ENCODE peak calls at places on chromosomes 1 and 21, in five cellular contexts. One of them, this sample, is unnamed. For H3K4me1, the result is how much of the 10 kb centered on the place peaks cover.

GRCh38 chr21:45996311-45997204 is 15.0 kb downstream of the COL6A1 start:
- DNase-seq in uterus: peak
- DNase-seq in mammary epithelial cell: no peak
- DNase-seq in CD8-positive, alpha-beta memory T cell: no peak
- DNase-seq in aorta: peak
- DNase-seq in this sample: peak

GRCh38 chr1:55010887-55011217 is 12.1 kb downstream of the BSND start:
- DNase-seq in aorta: peak
- DNase-seq in uterus: no peak
- DNase-seq in CD8-positive, alpha-beta memory T cell: no peak
- DNase-seq in mammary epithelial cell: no peak
- DNase-seq in this sample: no peak

GRCh38 chr1:152410599-152410998 is 3.5 kb downstream of the CRNN start:
- DNase-seq in aorta: no peak
- DNase-seq in uterus: no peak
- DNase-seq in CD8-positive, alpha-beta memory T cell: no peak
- DNase-seq in mammary epithelial cell: no peak
- DNase-seq in this sample: no peak

GRCh38 chr1:180530501-180530900 is 28.1 kb upstream of the ACBD6 start:
- DNase-seq in aorta: no peak
- DNase-seq in CD8-positive, alpha-beta memory T cell: no peak
- DNase-seq in uterus: peak
- DNase-seq in mammary epithelial cell: peak
- DNase-seq in this sample: no peak

GRCh38 chr1:3457910-3458621 is 3.6 kb downstream of the ARHGEF16 start:
- DNase-seq in CD8-positive, alpha-beta memory T cell: no peak
- DNase-seq in mammary epithelial cell: no peak
- DNase-seq in aorta: peak
- DNase-seq in uterus: no peak
- DNase-seq in this sample: no peak

GRCh38 chr1:119286587-119287181 is 81.9 kb upstream of the HAO2 start:
- DNase-seq in CD8-positive, alpha-beta memory T cell: no peak
- DNase-seq in uterus: no peak
- DNase-seq in aorta: no peak
- DNase-seq in mammary epithelial cell: peak
- DNase-seq in this sample: peak

GRCh38 chr1:201703646-201704438 is 125.1 kb upstream of the IPO9 start:
- DNase-seq in CD8-positive, alpha-beta memory T cell: peak
- DNase-seq in mammary epithelial cell: peak
- DNase-seq in uterus: peak
- DNase-seq in aorta: peak
- DNase-seq in this sample: peak

GRCh38 chr21:44059710-44060109 is 47.5 kb upstream of the PWP2 start:
- DNase-seq in mammary epithelial cell: no peak
- DNase-seq in uterus: no peak
- DNase-seq in CD8-positive, alpha-beta memory T cell: no peak
- DNase-seq in aorta: no peak
- DNase-seq in this sample: no peak

GRCh38 chr1:59263116-59263515 is 33.8 kb upstream of the FGGY start:
- DNase-seq in mammary epithelial cell: no peak
- DNase-seq in CD8-positive, alpha-beta memory T cell: no peak
- DNase-seq in uterus: no peak
- DNase-seq in aorta: no peak
- DNase-seq in this sample: no peak

GRCh38 chr1:52460686-52461085 is 56.3 kb downstream of the PRPF38A start:
- DNase-seq in CD8-positive, alpha-beta memory T cell: no peak
- DNase-seq in aorta: no peak
- DNase-seq in mammary epithelial cell: peak
- DNase-seq in uterus: no peak
- DNase-seq in this sample: no peak

GRCh38 chr1:184693011-184693410 is 61.6 kb downstream of the EDEM3 start:
- DNase-seq in CD8-positive, alpha-beta memory T cell: no peak
- DNase-seq in aorta: no peak
- DNase-seq in uterus: no peak
- DNase-seq in mammary epithelial cell: no peak
- DNase-seq in this sample: no peak

GRCh38 chr21:39654951-39655350 is 42.2 kb downstream of the B3GALT5 start:
- DNase-seq in mammary epithelial cell: no peak
- DNase-seq in aorta: no peak
- DNase-seq in CD8-positive, alpha-beta memory T cell: no peak
- DNase-seq in uterus: no peak
- DNase-seq in this sample: no peak

GRCh38 chr1:88289703-88290102 is 394.4 kb upstream of the PKN2 start:
- DNase-seq in mammary epithelial cell: no peak
- DNase-seq in CD8-positive, alpha-beta memory T cell: no peak
- DNase-seq in uterus: no peak
- DNase-seq in aorta: no peak
- DNase-seq in this sample: no peak

GRCh38 chr1:189811960-189812359 is 665.7 kb downstream of the BRINP3 start:
- DNase-seq in mammary epithelial cell: no peak
- DNase-seq in CD8-positive, alpha-beta memory T cell: no peak
- DNase-seq in uterus: no peak
- DNase-seq in aorta: no peak
- DNase-seq in this sample: no peak

GRCh38 chr1:162580315-162580714 is 18.8 kb downstream of the UAP1 start:
- DNase-seq in CD8-positive, alpha-beta memory T cell: no peak
- DNase-seq in aorta: no peak
- DNase-seq in uterus: no peak
- DNase-seq in mammary epithelial cell: no peak
- DNase-seq in this sample: no peak

DNA sequence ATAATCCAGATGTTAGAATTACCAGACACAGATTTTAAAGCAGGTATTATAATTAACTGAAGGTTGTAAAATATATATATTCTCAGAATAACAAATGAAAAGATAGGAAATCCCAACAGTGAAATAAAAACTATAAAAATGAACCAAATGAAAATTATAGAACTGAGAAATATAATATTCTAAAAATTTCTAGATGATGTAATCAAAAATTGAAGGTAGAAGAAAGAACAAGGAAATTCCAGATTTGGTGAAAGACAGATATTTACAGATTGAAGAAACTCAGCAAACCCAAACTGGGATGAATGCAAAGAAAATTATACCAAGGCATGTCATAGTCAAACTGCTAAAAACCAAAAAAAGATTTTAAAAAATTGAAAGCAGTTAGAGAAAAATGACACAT is 729.4 kb downstream of the MATN1 start:
- DNase-seq in CD8-positive, alpha-beta memory T cell: no peak
- DNase-seq in mammary epithelial cell: no peak
- DNase-seq in aorta: no peak
- DNase-seq in uterus: no peak
- DNase-seq in this sample: no peak
- H3K27ac ChIP-seq in CD8-positive, alpha-beta memory T cell: no peak
- H3K27ac ChIP-seq in mammary epithelial cell: no peak
- H3K27ac ChIP-seq in aorta: no peak
- H3K27ac ChIP-seq in uterus: no peak
- H3K27ac ChIP-seq in this sample: no peak

DNA sequence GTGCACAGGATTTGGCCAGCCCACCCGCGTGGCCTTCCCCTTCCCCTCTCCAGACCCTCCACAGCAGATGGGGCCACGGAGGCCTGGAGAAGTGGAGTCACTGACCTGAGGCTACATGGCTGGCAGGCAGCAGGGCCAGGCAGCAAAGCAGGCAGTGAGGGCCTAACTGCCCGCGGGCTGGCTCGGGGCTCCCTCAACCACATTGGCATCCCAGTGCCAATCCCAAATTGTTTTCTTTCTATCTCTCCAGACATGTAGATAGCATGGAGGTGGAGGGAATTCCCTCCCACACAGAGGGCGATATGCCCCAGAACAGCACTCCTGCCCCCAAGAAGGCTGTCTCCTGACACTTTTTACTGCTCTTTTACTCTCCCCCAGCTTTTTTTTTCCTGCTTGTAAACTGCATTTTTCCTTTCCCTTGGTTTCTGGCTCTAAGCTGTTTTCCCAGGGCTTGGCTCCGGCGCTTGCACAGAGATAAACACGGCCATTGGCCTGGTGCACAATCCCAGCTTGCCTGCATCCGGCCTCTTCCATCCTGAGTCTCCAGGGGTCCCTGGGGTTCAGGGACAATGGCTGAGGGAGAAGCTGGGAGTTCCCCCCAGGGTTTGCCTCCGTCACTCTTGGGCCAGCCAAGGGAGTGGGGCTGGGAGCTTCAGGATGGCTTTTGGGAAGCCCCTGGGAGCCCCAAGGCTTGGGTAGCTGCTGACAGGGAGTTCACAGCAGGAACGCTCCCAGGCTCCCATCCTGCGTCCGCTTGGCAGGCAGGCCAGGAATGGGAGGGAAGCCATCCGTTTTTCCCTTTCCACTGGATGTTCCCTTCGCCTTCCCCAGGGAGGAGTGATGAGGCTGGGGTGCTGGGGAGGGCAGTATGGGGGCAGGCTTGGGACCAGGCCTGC is 7.0 kb downstream of the EPHX1 start:
- DNase-seq in CD8-positive, alpha-beta memory T cell: no peak
- DNase-seq in aorta: peak
- DNase-seq in uterus: peak
- DNase-seq in mammary epithelial cell: no peak
- DNase-seq in this sample: peak
- H3K4me1 ChIP-seq in CD8-positive, alpha-beta memory T cell: under half
- H3K4me1 ChIP-seq in aorta: under half
- H3K4me1 ChIP-seq in uterus: under half
- H3K4me1 ChIP-seq in mammary epithelial cell: under half
- H3K4me1 ChIP-seq in this sample: half or more

GRCh38 chr1:21325231-21325718 is 35.0 kb upstream of the ECE1 start:
- DNase-seq in mammary epithelial cell: peak
- DNase-seq in aorta: no peak
- DNase-seq in CD8-positive, alpha-beta memory T cell: no peak
- DNase-seq in uterus: no peak
- DNase-seq in this sample: no peak

GRCh38 chr1:21325731-21326387 is 35.6 kb upstream of the ECE1 start:
- DNase-seq in mammary epithelial cell: no peak
- DNase-seq in CD8-positive, alpha-beta memory T cell: no peak
- DNase-seq in uterus: peak
- DNase-seq in aorta: no peak
- DNase-seq in this sample: no peak

GRCh38 chr1:21323091-21323490 is 32.8 kb upstream of the ECE1 start:
- DNase-seq in uterus: peak
- DNase-seq in aorta: no peak
- DNase-seq in mammary epithelial cell: no peak
- DNase-seq in CD8-positive, alpha-beta memory T cell: no peak
- DNase-seq in this sample: no peak

GRCh38 chr1:21322681-21323016 is 32.4 kb upstream of the ECE1 start:
- DNase-seq in CD8-positive, alpha-beta memory T cell: no peak
- DNase-seq in mammary epithelial cell: no peak
- DNase-seq in uterus: no peak
- DNase-seq in aorta: no peak
- DNase-seq in this sample: no peak

GRCh38 chr1:21324368-21325137 is 34.3 kb upstream of the ECE1 start:
- DNase-seq in mammary epithelial cell: peak
- DNase-seq in aorta: peak
- DNase-seq in CD8-positive, alpha-beta memory T cell: peak
- DNase-seq in uterus: peak
- DNase-seq in this sample: peak
- H3K4me3 ChIP-seq in mammary epithelial cell: no peak
- H3K4me3 ChIP-seq in aorta: no peak
- H3K4me3 ChIP-seq in CD8-positive, alpha-beta memory T cell: peak
- H3K4me3 ChIP-seq in uterus: no peak
- H3K4me3 ChIP-seq in this sample: no peak

GRCh38 chr1:86933051-86933450 is 18.6 kb downstream of the HS2ST1 start:
- DNase-seq in mammary epithelial cell: no peak
- DNase-seq in aorta: no peak
- DNase-seq in uterus: no peak
- DNase-seq in CD8-positive, alpha-beta memory T cell: no peak
- DNase-seq in this sample: no peak
- H3K27ac ChIP-seq in mammary epithelial cell: no peak
- H3K27ac ChIP-seq in aorta: no peak
- H3K27ac ChIP-seq in uterus: no peak
- H3K27ac ChIP-seq in CD8-positive, alpha-beta memory T cell: no peak
- H3K27ac ChIP-seq in this sample: no peak

DNA sequence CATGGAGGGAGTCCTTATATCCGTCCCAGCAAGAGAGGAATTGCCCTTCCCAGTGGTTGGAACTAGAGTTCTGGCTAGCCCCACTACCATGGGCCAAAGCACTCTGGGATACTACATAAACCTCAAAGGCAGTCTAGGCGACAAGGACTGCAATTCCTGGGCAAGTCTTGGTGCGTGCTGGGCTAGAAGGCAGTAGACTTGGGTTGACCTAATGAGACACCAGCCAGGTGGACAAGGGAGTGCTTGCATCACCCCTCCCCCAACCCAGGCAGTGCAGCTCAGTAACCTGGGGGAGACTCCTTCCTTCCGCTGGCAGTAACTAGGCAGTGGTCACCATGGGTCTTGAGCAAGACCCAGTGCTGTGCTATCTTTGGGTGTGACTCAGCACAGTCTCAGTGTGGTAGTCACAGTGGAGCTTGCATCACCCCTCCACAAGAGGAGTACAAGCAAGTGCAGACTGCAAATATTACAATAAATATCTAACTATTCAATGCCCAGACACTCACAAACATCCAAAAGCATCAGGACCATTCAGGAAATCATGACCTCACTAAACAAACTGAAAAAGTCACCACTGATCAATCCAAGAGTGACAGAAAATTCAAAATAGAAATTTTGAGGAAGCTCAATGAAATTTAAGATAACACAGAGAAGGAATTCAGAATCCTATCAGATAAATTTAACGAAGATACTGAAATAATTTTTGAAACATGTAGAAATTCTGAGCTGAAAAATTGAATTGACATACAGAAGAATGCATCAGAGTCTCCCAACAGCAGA is 84.7 kb upstream of the LYPLAL1 start:
- DNase-seq in CD8-positive, alpha-beta memory T cell: no peak
- DNase-seq in uterus: peak
- DNase-seq in mammary epithelial cell: peak
- DNase-seq in aorta: peak
- DNase-seq in this sample: peak
- H3K4me1 ChIP-seq in CD8-positive, alpha-beta memory T cell: under half
- H3K4me1 ChIP-seq in uterus: under half
- H3K4me1 ChIP-seq in mammary epithelial cell: under half
- H3K4me1 ChIP-seq in aorta: under half
- H3K4me1 ChIP-seq in this sample: under half

GRCh38 chr1:12167493-12168429 is 970 bp downstream of the TNFRSF1B start:
- DNase-seq in mammary epithelial cell: no peak
- DNase-seq in uterus: no peak
- DNase-seq in CD8-positive, alpha-beta memory T cell: no peak
- DNase-seq in aorta: no peak
- DNase-seq in this sample: no peak
- H3K4me3 ChIP-seq in mammary epithelial cell: no peak
- H3K4me3 ChIP-seq in uterus: peak
- H3K4me3 ChIP-seq in CD8-positive, alpha-beta memory T cell: peak
- H3K4me3 ChIP-seq in aorta: no peak
- H3K4me3 ChIP-seq in this sample: peak

GRCh38 chr1:23617019-23617418 is 57.7 kb upstream of the ID3 start:
- DNase-seq in CD8-positive, alpha-beta memory T cell: no peak
- DNase-seq in mammary epithelial cell: no peak
- DNase-seq in aorta: no peak
- DNase-seq in uterus: no peak
- DNase-seq in this sample: no peak

GRCh38 chr1:23619299-23620188 is 60.2 kb upstream of the ID3 start:
- DNase-seq in uterus: no peak
- DNase-seq in mammary epithelial cell: peak
- DNase-seq in CD8-positive, alpha-beta memory T cell: peak
- DNase-seq in aorta: no peak
- DNase-seq in this sample: no peak

GRCh38 chr1:23616292-23616822 is 57.1 kb upstream of the ID3 start:
- DNase-seq in CD8-positive, alpha-beta memory T cell: no peak
- DNase-seq in uterus: no peak
- DNase-seq in mammary epithelial cell: no peak
- DNase-seq in aorta: no peak
- DNase-seq in this sample: peak

GRCh38 chr1:23620605-23621004 is 61.3 kb upstream of the ID3 start:
- DNase-seq in uterus: no peak
- DNase-seq in mammary epithelial cell: no peak
- DNase-seq in CD8-positive, alpha-beta memory T cell: no peak
- DNase-seq in aorta: no peak
- DNase-seq in this sample: no peak

GRCh38 chr1:23618586-23619083 is 59.3 kb upstream of the ID3 start:
- DNase-seq in CD8-positive, alpha-beta memory T cell: no peak
- DNase-seq in aorta: no peak
- DNase-seq in mammary epithelial cell: no peak
- DNase-seq in uterus: no peak
- DNase-seq in this sample: no peak
- H3K27ac ChIP-seq in CD8-positive, alpha-beta memory T cell: no peak
- H3K27ac ChIP-seq in aorta: no peak
- H3K27ac ChIP-seq in mammary epithelial cell: no peak
- H3K27ac ChIP-seq in uterus: no peak
- H3K27ac ChIP-seq in this sample: no peak